ENCODE peak calls at places on chromosome 16, in ten cellular contexts. C is body of pancreas; J is GDM1; V is T1000; D is upper lobe of right lung; E is HFFc6; H is ELR; U is PC-9; L is activated T-helper 1 cell treated with anti-CD3 and anti-CD28 coated beads, Interleukin-12 subunit alpha, Interleukin-12 subunit beta, Interleukin-2, Interleukin-4 antibody, amounts not matched to agents 30 ng/mL and 10 ng/mL and 1 ng/mL, durations not matched to agents 14 hours and 24 hours and 36 hours; K is activated T-cell treated with anti-CD3 and anti-CD28 coated beads, Interleukin-2, amount 50 U/mL, for 72 hours. X is an unnamed sample.

GRCh38 chr16:17171250-17172143 is 299.3 kb downstream of the XYLT1 start:
- DNase-seq in C (peak; percentile 31), J (no peak), V (no peak), D (no peak), E (no peak), H (no peak), U (no peak), L (no peak), K (no peak), X (no peak)

GRCh38 chr16:3642397-3643094 is 11.9 kb upstream of the DNASE1 start:
- DNase-seq in C (no peak), J (no peak), V (no peak), D (peak; percentile 49), E (no peak), H (peak; percentile 32), U (peak; percentile 83), L (no peak), K (no peak), X (peak; percentile 29)

GRCh38 chr16:13397126-13397525 is 495.7 kb downstream of the SHISA9 start:
- DNase-seq in C (no peak), J (no peak), V (no peak), D (no peak), E (no peak), H (no peak), U (no peak), L (no peak), K (no peak), X (no peak)

GRCh38 chr16:5196204-5196603 is 98.6 kb upstream of the EEF2KMT start:
- DNase-seq in C (no peak), J (no peak), V (no peak), D (no peak), E (no peak), H (no peak), U (no peak), L (no peak), K (no peak), X (no peak)

GRCh38 chr16:23505942-23506605 is 4.2 kb downstream of the GGA2 start:
- DNase-seq in C (peak; percentile 38), J (no peak), V (no peak), D (no peak), E (no peak), H (no peak), U (no peak), L (no peak), K (no peak), X (no peak)

GRCh38 chr16:81673432-81673831 is 105.7 kb upstream of the PLCG2 start:
- DNase-seq in C (no peak), J (no peak), V (no peak), D (no peak), E (no peak), H (no peak), U (no peak), L (no peak), K (no peak), X (no peak)

GRCh38 chr16:57592591-57593003 is 35.8 kb upstream of the ADGRG1 start:
- DNase-seq in C (peak; percentile 35), J (peak; percentile 91), V (no peak), D (no peak), E (no peak), H (no peak), U (no peak), L (peak; percentile 74), K (peak; percentile 80), X (no peak)

GRCh38 chr16:30053376-30054015 is 12.1 kb upstream of the ALDOA start:
- DNase-seq in C (no peak), J (no peak), V (peak; percentile 37), D (no peak), E (peak; percentile 68), H (peak; percentile 81), U (peak; percentile 72), L (no peak), K (no peak), X (peak; percentile 59)

GRCh38 chr16:67762385-67762784 is 43.3 kb upstream of the GFOD2 start:
- DNase-seq in C (no peak), J (no peak), V (no peak), D (no peak), E (no peak), H (peak; percentile 10), U (no peak), L (no peak), K (no peak), X (no peak)

GRCh38 chr16:56860226-56861020 is 4.6 kb upstream of the SLC12A3 start:
- DNase-seq in C (no peak), J (peak; percentile 73), V (no peak), D (no peak), E (no peak), H (no peak), U (no peak), L (peak; percentile 58), K (peak; percentile 42), X (no peak)

GRCh38 chr16:82935781-82936180 is 309.0 kb downstream of the CDH13 start:
- DNase-seq in C (no peak), J (no peak), V (no peak), D (no peak), E (no peak), H (no peak), U (no peak), L (no peak), K (no peak), X (no peak)

GRCh38 chr16:50390914-50391700 is 22.3 kb upstream of the BRD7 start:
- DNase-seq in C (no peak), J (no peak), V (no peak), D (no peak), E (no peak), H (no peak), U (no peak), L (no peak), K (no peak), X (no peak)

GRCh38 chr16:14409563-14409962 is 220.5 kb downstream of the PARN start:
- DNase-seq in C (peak; percentile 14), J (no peak), V (peak; percentile 90), D (no peak), E (peak; percentile 97), H (peak; percentile 87), U (peak; percentile 79), L (no peak), K (no peak), X (no peak)

GRCh38 chr16:55672471-55672870 is 16.7 kb downstream of the SLC6A2 start:
- DNase-seq in C (peak; percentile 39), J (no peak), V (peak; percentile 47), D (no peak), E (peak; percentile 24), H (no peak), U (no peak), L (no peak), K (no peak), X (no peak)

GRCh38 chr16:73399486-73399885 is 351.6 kb upstream of the ZFHX3 start:
- DNase-seq in C (no peak), J (no peak), V (no peak), D (no peak), E (no peak), H (no peak), U (no peak), L (no peak), K (no peak), X (no peak)

GRCh38 chr16:67961551-67961957 is 6.9 kb downstream of the SLC12A4 start:
- DNase-seq in C (peak; percentile 97), J (no peak), V (no peak), D (peak; percentile 82), E (no peak), H (no peak), U (no peak), L (no peak), K (no peak), X (no peak)

GRCh38 chr16:7888421-7888820 is 555.8 kb downstream of the RBFOX1 start:
- DNase-seq in C (no peak), J (no peak), V (no peak), D (no peak), E (no peak), H (no peak), U (no peak), L (no peak), K (no peak), X (no peak)

GRCh38 chr16:85049864-85050263 is 22.3 kb downstream of the KIAA0513 start:
- DNase-seq in C (no peak), J (no peak), V (no peak), D (no peak), E (no peak), H (no peak), U (no peak), L (no peak), K (no peak), X (no peak)

GRCh38 chr16:21611178-21611545 is 11.8 kb downstream of the METTL9 start:
- DNase-seq in C (no peak), J (no peak), V (no peak), D (no peak), E (peak; percentile 39), H (peak; percentile 48), U (peak; percentile 76), L (no peak), K (no peak), X (no peak)

GRCh38 chr16:81493755-81494433 is 49.3 kb downstream of the CMIP start:
- DNase-seq in C (peak; percentile 94), J (no peak), V (peak; percentile 32), D (no peak), E (peak; percentile 84), H (peak; percentile 91), U (peak; percentile 96), L (no peak), K (peak; percentile 66), X (peak; percentile 94)

GRCh38 chr16:67241008-67241900 is 6.0 kb downstream of the FHOD1 start:
- DNase-seq in C (peak; percentile 70), J (no peak), V (peak; percentile 68), D (peak; percentile 93), E (peak; percentile 93), H (peak; percentile 93), U (peak; percentile 84), L (no peak), K (no peak), X (peak; percentile 36)

X was measured in endothelial cell of umbilical vein.